ENCODE peak calls at places on chromosomes 1 and 21, in eight cellular contexts. W is H54; V is body of pancreas; D is GM04503; G is activated CD4-positive, alpha-beta T cell treated with anti-CD3 and anti-CD28 coated beads for 24 hours; X is stimulated activated CD4-positive, alpha-beta T cell treated with anti-CD3 and anti-CD28 coated beads, Interleukin-1b, Interleukin-23, amount 100 ng/mL, for 24 hours; S is ureter; L is NB4. M is an unnamed sample.

GRCh38 chr1:83692524-83693336 is 306.2 kb downstream of the TTLL7 start:
- DNase-seq in D (no peak), G (no peak), L (no peak), W (peak), S (no peak), X (no peak), V (peak), M (no peak)

GRCh38 chr1:22204989-22205913 is 62.4 kb upstream of the WNT4 start:
- DNase-seq in W (no peak), V (peak), X (no peak), G (no peak), S (peak), D (no peak), L (no peak), M (no peak)

GRCh38 chr1:232377494-232377770 is 252.5 kb downstream of the SIPA1L2 start:
- DNase-seq in W (no peak), X (no peak), V (peak), L (no peak), S (no peak), G (no peak), D (no peak), M (no peak)

GRCh38 chr1:75130312-75130677 is 3.9 kb upstream of the LHX8 start:
- DNase-seq in X (no peak), V (no peak), L (no peak), S (no peak), W (no peak), D (no peak), G (no peak), M (no peak)

GRCh38 chr1:8763888-8764287 is 53.6 kb downstream of the RERE start:
- DNase-seq in S (no peak), W (no peak), G (no peak), D (no peak), V (no peak), L (peak), X (no peak), M (no peak)

GRCh38 chr1:178266619-178267066 is 172.7 kb downstream of the RASAL2 start:
- DNase-seq in G (no peak), S (no peak), X (no peak), V (no peak), L (no peak), W (no peak), D (no peak), M (no peak)

GRCh38 chr1:231278100-231278790 is 37.2 kb downstream of the GNPAT start:
- DNase-seq in W (no peak), G (no peak), V (peak), D (no peak), S (no peak), X (no peak), L (no peak), M (no peak)

GRCh38 chr1:205971082-205971481 is 27.8 kb upstream of the SLC26A9 start:
- DNase-seq in L (peak), D (no peak), V (no peak), S (no peak), X (no peak), G (no peak), W (no peak), M (no peak)

GRCh38 chr1:15833069-15833679 is 14.3 kb upstream of the SPEN start:
- DNase-seq in L (peak), W (no peak), G (no peak), X (no peak), S (peak), V (peak), D (no peak), M (no peak)

GRCh38 chr1:150560011-150560438 is 10.8 kb downstream of the ADAMTSL4 start:
- DNase-seq in L (peak), V (peak), G (peak), S (peak), X (peak), W (peak), D (no peak), M (no peak)

GRCh38 chr1:10867138-10867721 is 70.8 kb upstream of the CASZ1 start:
- DNase-seq in V (peak), D (no peak), W (peak), G (peak), L (peak), X (peak), S (peak), M (no peak)

GRCh38 chr21:46347791-46348381 is 23.9 kb downstream of the PCNT start:
- DNase-seq in V (no peak), D (no peak), L (no peak), X (no peak), W (no peak), G (no peak), S (no peak), M (no peak)

GRCh38 chr1:32972814-32973428 is 8.3 kb upstream of the RNF19B start:
- DNase-seq in X (no peak), D (no peak), S (peak), V (peak), L (no peak), W (no peak), G (no peak), M (no peak)

GRCh38 chr1:156627313-156627880 is 8.2 kb downstream of the HAPLN2 start:
- DNase-seq in X (no peak), D (no peak), L (peak), V (peak), W (no peak), S (no peak), G (no peak), M (no peak)

GRCh38 chr1:169925505-169926482 is 32.1 kb upstream of the SCYL3 start:
- DNase-seq in V (no peak), W (no peak), S (no peak), D (no peak), G (no peak), X (no peak), L (no peak), M (no peak)

GRCh38 chr21:34126691-34127090 is 53.3 kb downstream of the MRPS6 start:
- DNase-seq in S (no peak), W (no peak), D (no peak), X (no peak), G (no peak), L (no peak), V (no peak), M (no peak)

GRCh38 chr1:207857447-207857846 is 53.5 kb downstream of the CD34 start:
- DNase-seq in S (peak), V (no peak), X (no peak), D (no peak), G (no peak), L (no peak), W (no peak), M (no peak)

GRCh38 chr1:33119050-33119449 is 38.1 kb downstream of the AZIN2 start:
- DNase-seq in G (no peak), V (no peak), L (no peak), W (no peak), X (no peak), S (peak), D (no peak), M (no peak)

GRCh38 chr1:225965231-225965630 is 24.2 kb upstream of the LEFTY2 start:
- DNase-seq in G (no peak), V (no peak), S (no peak), W (no peak), L (no peak), X (no peak), D (no peak), M (no peak)

GRCh38 chr1:198481661-198482060 is 58.8 kb downstream of the ATP6V1G3 start:
- DNase-seq in L (peak), V (no peak), D (no peak), G (no peak), X (no peak), W (no peak), S (no peak), M (no peak)

GRCh38 chr1:93288558-93288957 is 57.1 kb upstream of the DR1 start:
- DNase-seq in W (no peak), S (no peak), D (no peak), V (no peak), G (no peak), X (no peak), L (no peak), M (no peak)

GRCh38 chr21:45838636-45839035 is 142.9 kb upstream of the COL6A1 start:
- DNase-seq in D (no peak), L (no peak), V (no peak), S (no peak), G (no peak), W (no peak), X (no peak), M (no peak)

GRCh38 chr1:214312530-214313051 is 31.6 kb downstream of the SMYD2 start:
- DNase-seq in W (no peak), X (no peak), G (no peak), S (no peak), V (no peak), D (no peak), L (no peak), M (no peak)

GRCh38 chr1:10794724-10795304 is 1.6 kb downstream of the CASZ1 start:
- DNase-seq in V (peak), G (no peak), S (no peak), W (no peak), D (no peak), X (no peak), L (peak), M (no peak)

GRCh38 chr1:152220166-152221163 is 3.5 kb downstream of the HRNR start:
- DNase-seq in W (no peak), V (no peak), G (no peak), X (no peak), D (no peak), L (no peak), S (no peak), M (no peak)

GRCh38 chr1:188386666-188387065 is 1557.9 kb downstream of the PLA2G4A start:
- DNase-seq in S (no peak), D (no peak), G (no peak), L (no peak), X (no peak), W (no peak), V (no peak), M (no peak)

GRCh38 chr1:44168520-44169098 is 27.2 kb upstream of the KLF18 start:
- DNase-seq in D (no peak), X (no peak), V (no peak), L (peak), S (no peak), G (no peak), W (no peak), M (no peak)

GRCh38 chr1:214603819-214604252 is 841 bp downstream of the CENPF start:
- DNase-seq in L (peak), W (no peak), X (no peak), V (no peak), D (no peak), G (no peak), S (no peak), M (no peak)

GRCh38 chr1:100950776-100951175 is 54.9 kb downstream of the SLC30A7 start:
- DNase-seq in L (no peak), G (no peak), X (no peak), W (no peak), D (no peak), V (no peak), S (no peak), M (peak)

GRCh38 chr1:206706298-206706791 is 21.6 kb downstream of the MAPKAPK2 start:
- DNase-seq in V (no peak), S (no peak), G (peak), W (no peak), L (peak), D (peak), X (peak), M (peak)